ENCODE peak calls at places on chromosomes 7 and 10, in ten cellular contexts. W, E, I, R, C, F, M, A, Y and G are unnamed samples.

GRCh38 chr7:108650487-108650886 is 80.8 kb downstream of the DNAJB9 start:
- DNase-seq in W (no peak), E (peak; percentile 29), I (no peak), R (no peak), C (no peak), F (peak; percentile 80), M (no peak), A (no peak), Y (no peak), G (no peak)

GRCh38 chr10:61942997-61943457 is 41.5 kb downstream of the ARID5B start:
- DNase-seq in W (no peak), E (peak; percentile 54), I (no peak), R (no peak), C (no peak), F (peak; percentile 81), M (no peak), A (no peak), Y (no peak), G (no peak)

GRCh38 chr10:46517541-46517940 is 38.9 kb downstream of the GPRIN2 start:
- DNase-seq in W (peak; percentile 15), E (no peak), I (no peak), R (peak; percentile 25), C (no peak), F (no peak), M (peak; percentile 39), A (no peak), Y (no peak), G (no peak)

GRCh38 chr10:93376372-93377296 is 105.5 kb downstream of the MYOF start:
- DNase-seq in W (peak; percentile 65), E (peak; percentile 90), I (no peak), R (no peak), C (peak; percentile 42), F (peak; percentile 91), M (peak; percentile 56), A (peak; percentile 57), Y (peak; percentile 8), G (peak; percentile 74)

GRCh38 chr10:88960854-88961253 is 8.3 kb upstream of the ACTA2 start:
- DNase-seq in W (no peak), E (no peak), I (no peak), R (no peak), C (no peak), F (no peak), M (no peak), A (no peak), Y (no peak), G (no peak)

GRCh38 chr10:114491933-114492332 is 87.6 kb upstream of the AFAP1L2 start:
- DNase-seq in W (no peak), E (no peak), I (no peak), R (no peak), C (no peak), F (no peak), M (no peak), A (peak; percentile 40), Y (no peak), G (peak; percentile 65)

GRCh38 chr10:49363309-49364031 is 32.4 kb downstream of the DRGX start:
- DNase-seq in W (no peak), E (no peak), I (no peak), R (no peak), C (no peak), F (no peak), M (no peak), A (no peak), Y (no peak), G (no peak)

GRCh38 chr7:157224627-157225026 is 85.9 kb downstream of the UBE3C start:
- DNase-seq in W (no peak), E (peak; percentile 59), I (no peak), R (no peak), C (no peak), F (peak; percentile 60), M (no peak), A (no peak), Y (no peak), G (no peak)

GRCh38 chr10:73907841-73908517 is 3.0 kb upstream of the PLAU start:
- DNase-seq in W (no peak), E (peak; percentile 61), I (peak; percentile 44), R (peak; percentile 67), C (peak; percentile 22), F (peak; percentile 63), M (no peak), A (peak; percentile 65), Y (no peak), G (peak; percentile 72)

GRCh38 chr7:129719980-129720732 is 108.6 kb downstream of the NRF1 start:
- DNase-seq in W (no peak), E (peak; percentile 31), I (no peak), R (no peak), C (no peak), F (peak; percentile 39), M (no peak), A (no peak), Y (no peak), G (no peak)

GRCh38 chr10:8092428-8092827 is 37.9 kb downstream of the GATA3 start:
- DNase-seq in W (no peak), E (no peak), I (no peak), R (no peak), C (no peak), F (no peak), M (no peak), A (no peak), Y (no peak), G (no peak)

GRCh38 chr10:25888627-25889026 is 45.4 kb upstream of the MYO3A start:
- DNase-seq in W (no peak), E (no peak), I (no peak), R (no peak), C (no peak), F (no peak), M (no peak), A (no peak), Y (no peak), G (no peak)

GRCh38 chr10:125259651-125260050 is 99.3 kb upstream of the CTBP2 start:
- DNase-seq in W (no peak), E (no peak), I (no peak), R (no peak), C (no peak), F (no peak), M (no peak), A (no peak), Y (no peak), G (no peak)
- H3K27ac ChIP-seq in W (no peak overlapping the region), E (no peak overlapping the region), I (no peak overlapping the region), R (no peak overlapping the region), C (no peak overlapping the region), F (no peak overlapping the region), M (no peak overlapping the region), A (no peak overlapping the region), Y (no peak overlapping the region), G (no peak overlapping the region)

DNA sequence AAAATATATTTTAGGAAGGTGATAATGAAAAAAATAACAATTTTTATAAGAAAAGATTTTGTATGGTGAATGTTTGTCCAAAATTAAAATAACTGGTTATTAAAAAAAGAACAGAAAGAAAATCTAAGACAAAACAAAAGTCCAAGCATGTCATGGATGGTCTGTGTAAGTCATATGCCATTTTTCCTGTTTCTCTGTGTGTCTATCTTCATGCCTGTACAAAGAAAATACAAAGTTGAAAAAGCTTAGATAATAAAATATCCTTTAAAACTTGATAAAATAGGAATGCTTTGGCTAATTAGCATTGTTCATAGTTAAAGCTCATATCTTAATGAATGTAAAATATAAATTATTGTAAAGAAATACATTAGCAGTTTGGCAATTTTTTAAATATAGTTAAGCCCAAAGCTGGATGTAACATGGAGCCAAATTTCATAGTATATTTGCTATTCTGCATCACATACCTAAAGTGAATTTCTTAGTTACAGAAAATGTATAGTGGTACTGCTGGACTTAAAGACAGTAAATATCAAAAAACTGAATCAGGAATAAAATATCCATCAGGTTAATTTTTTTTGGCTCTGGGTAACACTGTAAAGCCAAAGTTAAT is 661.1 kb downstream of the PCDH15 start:
- DNase-seq in W (no peak), E (no peak), I (no peak), R (no peak), C (no peak), F (no peak), M (no peak), A (no peak), Y (no peak), G (no peak)
- H3K9me3 ChIP-seq in W (no peaks in the 10 kb centered on the region), E (peaks cover 5% of the 10 kb centered on the region), I (peaks cover 28% of the 10 kb centered on the region), R (peaks cover 9% of the 10 kb centered on the region), C (no peaks in the 10 kb centered on the region), F (peaks cover 5% of the 10 kb centered on the region), M (peaks cover 5% of the 10 kb centered on the region), A (no peaks in the 10 kb centered on the region), Y (peaks cover 14% of the 10 kb centered on the region), G (no peaks in the 10 kb centered on the region)

DNA sequence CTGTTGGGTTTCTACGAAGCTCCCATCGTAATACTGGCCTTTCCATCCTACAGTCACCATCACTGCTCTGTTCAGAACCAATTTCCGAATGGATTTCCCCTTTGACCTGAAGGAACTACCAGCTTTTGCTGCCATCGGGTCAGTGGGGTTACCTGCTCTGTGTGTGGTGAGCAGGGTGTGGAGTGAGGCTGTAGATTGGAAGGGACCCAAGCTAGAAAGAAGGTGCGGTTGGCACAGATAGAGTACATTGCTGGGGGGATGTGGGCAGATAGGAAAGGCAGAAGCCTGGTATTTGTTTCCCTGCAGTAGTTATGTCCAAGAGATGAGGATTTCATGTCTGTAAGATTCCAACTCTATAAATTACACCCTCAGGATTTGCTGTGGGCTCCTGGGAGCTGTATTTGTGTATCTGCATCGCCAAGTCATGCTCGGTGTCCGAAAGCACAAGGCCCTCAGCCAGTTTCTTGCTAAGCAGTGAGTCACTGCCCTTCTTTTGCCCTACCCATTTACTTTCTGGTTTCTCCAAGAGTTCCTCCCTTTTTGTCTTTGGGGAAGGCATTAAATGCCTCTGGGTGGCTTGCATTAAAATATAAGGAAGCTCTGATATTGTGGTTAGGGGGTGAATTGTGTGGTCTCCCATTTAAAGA is 15.4 kb downstream of the CLCN1 start:
- DNase-seq in W (no peak), E (peak; percentile 96), I (no peak), R (no peak), C (no peak), F (peak; percentile 80), M (no peak), A (peak; percentile 31), Y (no peak), G (no peak)
- H3K27ac ChIP-seq in W (no peak overlapping the region), E (peak overlapping the region; percentile 54), I (no peak overlapping the region), R (no peak overlapping the region), C (peak overlapping the region; percentile 20), F (no peak overlapping the region), M (no peak overlapping the region), A (no peak overlapping the region), Y (no peak overlapping the region), G (no peak overlapping the region)

GRCh38 chr7:43664681-43665080 is 64.6 kb downstream of the COA1 start:
- DNase-seq in W (no peak), E (no peak), I (no peak), R (no peak), C (no peak), F (no peak), M (no peak), A (no peak), Y (no peak), G (no peak)

GRCh38 chr7:43671520-43671919 is 57.8 kb downstream of the COA1 start:
- DNase-seq in W (no peak), E (no peak), I (no peak), R (no peak), C (no peak), F (no peak), M (no peak), A (no peak), Y (no peak), G (no peak)

GRCh38 chr7:43669286-43670081 is 59.8 kb downstream of the COA1 start:
- DNase-seq in W (peak; percentile 64), E (no peak), I (no peak), R (no peak), C (peak; percentile 26), F (no peak), M (peak; percentile 85), A (no peak), Y (peak; percentile 57), G (no peak)

GRCh38 chr7:43666938-43667337 is 62.4 kb downstream of the COA1 start:
- DNase-seq in W (no peak), E (peak; percentile 61), I (no peak), R (no peak), C (no peak), F (peak; percentile 51), M (no peak), A (no peak), Y (no peak), G (no peak)

GRCh38 chr7:43668035-43668434 is 61.3 kb downstream of the COA1 start:
- DNase-seq in W (no peak), E (no peak), I (no peak), R (no peak), C (no peak), F (no peak), M (no peak), A (no peak), Y (no peak), G (no peak)
- H3K9me3 ChIP-seq in W (no peaks in the 10 kb centered on the region), E (peaks cover 2% of the 10 kb centered on the region), I (peaks cover 11% of the 10 kb centered on the region), R (no peaks in the 10 kb centered on the region), C (no peaks in the 10 kb centered on the region), F (no peaks in the 10 kb centered on the region), M (no peaks in the 10 kb centered on the region), A (no peaks in the 10 kb centered on the region), Y (peaks cover 6% of the 10 kb centered on the region), G (no peaks in the 10 kb centered on the region)